ENCODE peak calls at places on chromosome 1, in four cellular contexts. N is G401; M is central memory CD4-positive, alpha-beta T cell; A is IMR-90. H is an unnamed sample.

GRCh38 chr1:115364044-115364775 is 26.2 kb upstream of the NGF start:
- DNase-seq in A (peak), N (no peak), M (no peak), H (peak)

GRCh38 chr1:2927995-2928732 is 93.1 kb upstream of the ACTRT2 start:
- DNase-seq in A (no peak), M (no peak), N (peak), H (no peak)

GRCh38 chr1:11211925-11212587 is 22.9 kb downstream of the ANGPTL7 start:
- DNase-seq in A (no peak), M (no peak), N (no peak), H (no peak)

GRCh38 chr1:36517415-36517814 is 34.7 kb upstream of the CSF3R start:
- DNase-seq in N (no peak), A (no peak), M (no peak), H (no peak)

GRCh38 chr1:101004666-101005065 is 20.9 kb downstream of the DPH5 start:
- DNase-seq in M (no peak), A (peak), N (no peak), H (no peak)

GRCh38 chr1:200642481-200642880 is 21.9 kb upstream of the KIF14 start:
- DNase-seq in A (no peak), N (no peak), M (no peak), H (no peak)

GRCh38 chr1:103129255-103129654 is 20.9 kb upstream of the COL11A1 start:
- DNase-seq in M (no peak), A (peak), N (no peak), H (no peak)

GRCh38 chr1:205279986-205280385 is 41.6 kb downstream of the NUAK2 start:
- DNase-seq in A (no peak), M (no peak), N (no peak), H (no peak)

GRCh38 chr1:37877991-37878544 is 18.7 kb upstream of the MTF1 start:
- DNase-seq in A (no peak), N (no peak), M (no peak), H (no peak)

GRCh38 chr1:19405761-19406481 is 79.4 kb downstream of the CAPZB start:
- DNase-seq in M (no peak), N (peak), A (peak), H (no peak)

GRCh38 chr1:164735315-164736052 is 176.5 kb downstream of the PBX1 start:
- DNase-seq in N (no peak), A (peak), M (no peak), H (no peak)

GRCh38 chr1:222009105-222009730 is 267.3 kb upstream of the DUSP10 start:
- DNase-seq in M (peak), N (no peak), A (no peak), H (peak)

GRCh38 chr1:202149566-202149965 is 5.0 kb upstream of the ARL8A start:
- DNase-seq in N (no peak), M (no peak), A (peak), H (no peak)

GRCh38 chr1:54404263-54404662 is 1.9 kb downstream of the SSBP3 start:
- DNase-seq in A (no peak), N (no peak), M (no peak), H (no peak)

GRCh38 chr1:14228677-14229076 is 369.8 kb upstream of the KAZN start:
- DNase-seq in A (no peak), N (no peak), M (no peak), H (no peak)

GRCh38 chr1:20551945-20552727 is at the start of gene FAM43B:
- DNase-seq in M (no peak), A (no peak), N (peak), H (no peak)

GRCh38 chr1:6338685-6339084 is 54.9 kb downstream of the ACOT7 start:
- DNase-seq in M (no peak), A (no peak), N (no peak), H (no peak)

GRCh38 chr1:183159960-183160359 is 26.1 kb upstream of the LAMC2 start:
- DNase-seq in A (no peak), N (no peak), M (no peak), H (peak)

GRCh38 chr1:232142403-232143314 is 487.3 kb downstream of the SIPA1L2 start:
- DNase-seq in N (peak), M (no peak), A (peak), H (peak)